ENCODE peak calls at places on chromosomes 12 and 14, in five cellular contexts. One of them, this sample, is unnamed.

GRCh38 chr14:52922059-52922458 is 28.8 kb downstream of the FERMT2 start:
- DNase-seq in IMR-90: no peak
- DNase-seq in testis: no peak
- DNase-seq in transverse colon: no peak
- DNase-seq in A549: no peak
- DNase-seq in this sample: no peak

GRCh38 chr12:68958337-68958736 is 25.4 kb upstream of the CPM start:
- DNase-seq in IMR-90: no peak
- DNase-seq in A549: no peak
- DNase-seq in testis: no peak
- DNase-seq in transverse colon: no peak
- DNase-seq in this sample: no peak

GRCh38 chr12:49543914-49544815 is 5.3 kb downstream of the KCNH3 start:
- DNase-seq in testis: no peak
- DNase-seq in IMR-90: no peak
- DNase-seq in transverse colon: no peak
- DNase-seq in A549: no peak
- DNase-seq in this sample: peak; percentile 84

GRCh38 chr12:3491938-3492867 is 1.2 kb downstream of the PRMT8 start:
- DNase-seq in testis: peak; percentile 72
- DNase-seq in A549: peak; percentile 33
- DNase-seq in transverse colon: peak; percentile 19
- DNase-seq in IMR-90: peak; percentile 32
- DNase-seq in this sample: peak; percentile 82

GRCh38 chr14:65462411-65462810 is 49.9 kb downstream of the FUT8 start:
- DNase-seq in transverse colon: no peak
- DNase-seq in testis: no peak
- DNase-seq in A549: no peak
- DNase-seq in IMR-90: peak; percentile 60
- DNase-seq in this sample: no peak

GRCh38 chr14:38042356-38042755 is 165.3 kb upstream of the SSTR1 start:
- DNase-seq in transverse colon: no peak
- DNase-seq in testis: no peak
- DNase-seq in A549: no peak
- DNase-seq in IMR-90: peak; percentile 75
- DNase-seq in this sample: no peak

GRCh38 chr12:113912761-113913295 is 53.3 kb downstream of the RBM19 start:
- DNase-seq in testis: peak; percentile 86
- DNase-seq in transverse colon: peak; percentile 58
- DNase-seq in A549: peak; percentile 79
- DNase-seq in IMR-90: peak; percentile 70
- DNase-seq in this sample: no peak

GRCh38 chr14:59407246-59407615 is 57.9 kb downstream of the GPR135 start:
- DNase-seq in testis: no peak
- DNase-seq in IMR-90: peak; percentile 97
- DNase-seq in A549: no peak
- DNase-seq in transverse colon: no peak
- DNase-seq in this sample: no peak

GRCh38 chr12:50960130-50960529 is 7.8 kb downstream of the HIGD1C start:
- DNase-seq in A549: no peak
- DNase-seq in transverse colon: no peak
- DNase-seq in testis: no peak
- DNase-seq in IMR-90: peak; percentile 43
- DNase-seq in this sample: no peak

GRCh38 chr14:50726372-50727107 is 58.4 kb upstream of the SAV1 start:
- DNase-seq in testis: no peak
- DNase-seq in A549: no peak
- DNase-seq in IMR-90: peak; percentile 89
- DNase-seq in transverse colon: no peak
- DNase-seq in this sample: no peak

GRCh38 chr12:64392221-64392620 is 1.7 kb upstream of the C12orf56 start:
- DNase-seq in IMR-90: peak; percentile 56
- DNase-seq in A549: peak; percentile 54
- DNase-seq in transverse colon: no peak
- DNase-seq in testis: no peak
- DNase-seq in this sample: no peak

GRCh38 chr12:23221066-23221465 is 596.1 kb downstream of the ETNK1 start:
- DNase-seq in A549: no peak
- DNase-seq in transverse colon: no peak
- DNase-seq in testis: peak; percentile 15
- DNase-seq in IMR-90: no peak
- DNase-seq in this sample: no peak

GRCh38 chr12:103848917-103849491 is 8.0 kb upstream of the NT5DC3 start:
- DNase-seq in testis: peak; percentile 45
- DNase-seq in A549: no peak
- DNase-seq in IMR-90: no peak
- DNase-seq in transverse colon: no peak
- DNase-seq in this sample: no peak

GRCh38 chr12:79685068-79685467 is 5.7 kb downstream of the PAWR start:
- DNase-seq in transverse colon: no peak
- DNase-seq in testis: no peak
- DNase-seq in IMR-90: peak; percentile 88
- DNase-seq in A549: peak; percentile 44
- DNase-seq in this sample: no peak

GRCh38 chr14:95339301-95339865 is 19.7 kb upstream of the CLMN start:
- DNase-seq in A549: no peak
- DNase-seq in testis: no peak
- DNase-seq in IMR-90: no peak
- DNase-seq in transverse colon: peak; percentile 86
- DNase-seq in this sample: no peak

GRCh38 chr12:94567784-94568183 is 82.6 kb downstream of the TMCC3 start:
- DNase-seq in A549: no peak
- DNase-seq in IMR-90: no peak
- DNase-seq in transverse colon: no peak
- DNase-seq in testis: no peak
- DNase-seq in this sample: peak; percentile 1

GRCh38 chr12:115661103-115661502 is 616.4 kb downstream of the MED13L start:
- DNase-seq in A549: no peak
- DNase-seq in testis: no peak
- DNase-seq in transverse colon: no peak
- DNase-seq in IMR-90: no peak
- DNase-seq in this sample: no peak

GRCh38 chr12:126268222-126268621 is 1203.0 kb downstream of the AACS start:
- DNase-seq in IMR-90: no peak
- DNase-seq in A549: no peak
- DNase-seq in testis: no peak
- DNase-seq in transverse colon: no peak
- DNase-seq in this sample: no peak

GRCh38 chr12:112916270-112916669 is 9.5 kb downstream of the OAS1 start:
- DNase-seq in IMR-90: no peak
- DNase-seq in A549: no peak
- DNase-seq in transverse colon: peak; percentile 35
- DNase-seq in testis: no peak
- DNase-seq in this sample: no peak

GRCh38 chr12:64995831-64996230 is 125.3 kb downstream of the WIF1 start:
- DNase-seq in A549: no peak
- DNase-seq in testis: no peak
- DNase-seq in IMR-90: no peak
- DNase-seq in transverse colon: no peak
- DNase-seq in this sample: no peak

GRCh38 chr12:124162151-124163110 is 132.5 kb upstream of the RFLNA start:
- DNase-seq in A549: no peak
- DNase-seq in transverse colon: peak; percentile 60
- DNase-seq in testis: no peak
- DNase-seq in IMR-90: no peak
- DNase-seq in this sample: no peak

GRCh38 chr12:126224032-126224431 is 1158.8 kb downstream of the AACS start:
- DNase-seq in transverse colon: no peak
- DNase-seq in testis: no peak
- DNase-seq in IMR-90: no peak
- DNase-seq in A549: no peak
- DNase-seq in this sample: no peak

GRCh38 chr14:71319646-71320045 is 412.4 kb downstream of the PCNX1 start:
- DNase-seq in A549: peak; percentile 13
- DNase-seq in transverse colon: no peak
- DNase-seq in IMR-90: peak; percentile 36
- DNase-seq in testis: peak; percentile 31
- DNase-seq in this sample: no peak

GRCh38 chr12:114740448-114740847 is 56.5 kb upstream of the TBX3 start:
- DNase-seq in IMR-90: no peak
- DNase-seq in A549: no peak
- DNase-seq in testis: no peak
- DNase-seq in transverse colon: no peak
- DNase-seq in this sample: no peak

GRCh38 chr12:75964150-75964549 is 67.4 kb downstream of the PHLDA1 start:
- DNase-seq in A549: no peak
- DNase-seq in IMR-90: no peak
- DNase-seq in transverse colon: peak; percentile 38
- DNase-seq in testis: peak; percentile 23
- DNase-seq in this sample: no peak

GRCh38 chr14:31950760-31951637 is 126.1 kb upstream of the ARHGAP5 start:
- DNase-seq in IMR-90: peak; percentile 48
- DNase-seq in testis: peak; percentile 64
- DNase-seq in A549: peak; percentile 73
- DNase-seq in transverse colon: peak; percentile 83
- DNase-seq in this sample: peak; percentile 51

GRCh38 chr12:66061076-66061475 is 69.5 kb downstream of the LLPH start:
- DNase-seq in transverse colon: no peak
- DNase-seq in A549: no peak
- DNase-seq in testis: no peak
- DNase-seq in IMR-90: no peak
- DNase-seq in this sample: no peak

GRCh38 chr12:21775130-21775920 is 819 bp upstream of the KCNJ8 start:
- DNase-seq in A549: no peak
- DNase-seq in testis: no peak
- DNase-seq in IMR-90: no peak
- DNase-seq in transverse colon: no peak
- DNase-seq in this sample: no peak
- TF ChIP-seq POLR2A in A549: no peak
- TF ChIP-seq POLR2A in testis: no peak
- TF ChIP-seq POLR2A in IMR-90: no peak
- TF ChIP-seq POLR2A in transverse colon: no peak
- TF ChIP-seq POLR2A in this sample: no peak

DNA sequence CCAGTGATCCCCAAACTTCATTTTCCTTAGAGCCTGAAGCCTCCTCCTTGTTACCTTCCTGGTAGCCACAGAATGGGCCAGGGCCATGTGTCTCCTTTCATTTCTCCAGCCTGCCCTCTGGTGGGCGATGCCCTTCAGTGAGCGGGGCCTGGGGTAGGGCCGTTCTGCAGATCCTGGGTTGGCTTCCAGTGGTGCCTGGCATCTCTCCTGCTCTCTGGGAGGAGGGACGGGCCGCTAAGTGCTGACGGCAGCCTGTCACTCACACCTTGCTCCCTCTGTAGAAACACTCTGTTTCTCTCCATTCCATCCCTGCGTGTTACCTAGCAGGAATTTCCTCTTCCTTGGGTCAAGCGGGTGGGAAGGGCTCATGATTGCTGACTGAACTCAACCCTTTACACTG is 232.1 kb downstream of the CACNA1C start:
- DNase-seq in transverse colon: peak; percentile 83
- DNase-seq in testis: peak; percentile 80
- DNase-seq in A549: peak; percentile 47
- DNase-seq in IMR-90: peak; percentile 73
- DNase-seq in this sample: peak; percentile 90
- H3K4me3 ChIP-seq in transverse colon: no peak overlapping the region
- H3K4me3 ChIP-seq in testis: no peak overlapping the region
- H3K4me3 ChIP-seq in A549: no peak overlapping the region
- H3K4me3 ChIP-seq in IMR-90: no peak overlapping the region
- H3K4me3 ChIP-seq in this sample: no peak overlapping the region

GRCh38 chr12:53052419-53053222 is 2.8 kb downstream of the TNS2 start:
- DNase-seq in A549: no peak
- DNase-seq in transverse colon: peak; percentile 90
- DNase-seq in IMR-90: peak; percentile 85
- DNase-seq in testis: peak; percentile 93
- DNase-seq in this sample: peak; percentile 82

GRCh38 chr12:53056296-53056695 is 6.4 kb downstream of the TNS2 start:
- DNase-seq in IMR-90: no peak
- DNase-seq in A549: no peak
- DNase-seq in testis: no peak
- DNase-seq in transverse colon: peak; percentile 4
- DNase-seq in this sample: peak; percentile 79

GRCh38 chr12:53053223-53054111 is 3.6 kb downstream of the TNS2 start:
- DNase-seq in A549: no peak
- DNase-seq in testis: peak; percentile 61
- DNase-seq in IMR-90: no peak
- DNase-seq in transverse colon: peak; percentile 90
- DNase-seq in this sample: peak; percentile 93

GRCh38 chr12:53055471-53056266 is 5.8 kb downstream of the TNS2 start:
- DNase-seq in IMR-90: no peak
- DNase-seq in testis: no peak
- DNase-seq in A549: no peak
- DNase-seq in transverse colon: peak; percentile 7
- DNase-seq in this sample: peak; percentile 85

DNA sequence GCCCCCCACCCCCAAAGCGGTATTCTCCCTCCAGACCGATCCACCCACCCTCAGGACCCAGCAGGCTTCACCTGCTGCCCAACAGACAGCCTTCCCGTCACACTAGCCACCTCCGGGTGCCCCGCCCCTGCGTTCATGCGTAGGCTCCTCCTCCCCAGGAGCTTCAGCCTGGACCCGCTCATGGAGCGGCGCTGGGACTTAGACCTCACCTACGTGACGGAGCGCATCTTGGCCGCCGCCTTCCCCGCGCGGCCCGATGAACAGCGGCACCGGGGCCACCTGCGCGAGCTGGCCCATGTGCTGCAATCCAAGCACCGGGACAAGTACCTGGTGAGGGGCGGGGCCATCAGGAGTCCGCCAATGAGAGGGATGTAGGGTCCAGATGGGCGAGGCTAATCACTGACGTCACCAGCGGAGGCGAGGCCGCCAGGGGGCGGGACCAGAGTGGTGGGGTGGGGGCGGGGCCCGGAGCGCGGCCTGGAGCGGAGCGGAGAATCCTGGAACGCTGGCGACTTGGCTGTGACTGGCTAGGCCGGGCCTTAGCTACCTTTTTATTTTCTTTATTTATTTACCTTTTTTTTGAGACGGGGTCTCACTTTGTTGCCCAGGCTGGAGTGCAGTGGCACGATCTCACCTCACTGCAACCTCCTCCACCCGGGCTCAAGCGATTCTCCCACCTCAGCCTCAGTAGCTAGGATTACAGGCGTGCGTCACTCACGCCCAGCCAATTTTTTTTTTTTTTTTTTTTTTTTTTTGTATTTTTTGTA is 4.4 kb downstream of the TNS2 start:
- DNase-seq in testis: peak; percentile 98
- DNase-seq in IMR-90: peak; percentile 77
- DNase-seq in A549: peak; percentile 86
- DNase-seq in transverse colon: peak; percentile 97
- DNase-seq in this sample: peak; percentile 99
- TF ChIP-seq POLR2A in testis: no peak
- TF ChIP-seq POLR2A in IMR-90: no peak
- TF ChIP-seq POLR2A in A549: peak; percentile 50
- TF ChIP-seq POLR2A in transverse colon: peak; percentile 81
- TF ChIP-seq POLR2A in this sample: no peak

DNA sequence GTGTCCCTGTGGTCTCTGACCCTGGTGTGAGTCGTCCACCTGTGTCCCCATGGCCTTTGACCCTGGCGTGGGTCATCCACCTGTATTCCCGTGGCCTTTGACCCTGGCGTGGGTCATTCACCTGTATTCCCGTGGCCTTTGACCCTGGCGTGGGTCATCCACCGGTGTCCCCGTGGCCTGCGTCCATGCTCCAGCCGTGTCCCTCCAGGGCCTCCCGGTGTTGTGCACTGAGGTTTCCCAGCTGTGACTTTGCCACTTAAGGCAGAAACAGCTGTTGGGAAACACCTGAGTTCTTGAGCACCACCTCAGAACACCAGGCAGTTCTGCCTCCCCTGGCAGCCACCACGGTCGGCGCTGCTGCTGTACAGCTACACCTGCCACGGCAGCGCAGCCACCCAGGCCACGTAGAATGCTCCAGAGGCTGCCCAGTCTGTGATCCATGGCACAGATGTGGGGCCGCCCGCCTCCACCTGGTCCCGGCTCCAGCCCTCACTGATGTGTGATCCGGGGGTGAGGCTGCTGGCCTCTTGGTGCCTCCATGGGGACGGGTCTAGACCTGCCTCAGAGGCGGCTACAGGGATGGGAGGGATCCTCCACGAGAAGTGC is 69.1 kb upstream of the GALNT9 start:
- DNase-seq in IMR-90: no peak
- DNase-seq in transverse colon: no peak
- DNase-seq in A549: no peak
- DNase-seq in testis: no peak
- DNase-seq in this sample: no peak
- H3K4me3 ChIP-seq in IMR-90: no peak overlapping the region
- H3K4me3 ChIP-seq in transverse colon: no peak overlapping the region
- H3K4me3 ChIP-seq in A549: no peak overlapping the region
- H3K4me3 ChIP-seq in testis: no peak overlapping the region
- H3K4me3 ChIP-seq in this sample: no peak overlapping the region

This sample was measured in lower leg skin.